ENCODE peak calls at places on chromosomes 4 and X, in seven cellular contexts. G is neuronal stem cell; Y is WTC11; X is T-helper 1 cell; H is ecto neural progenitor cell; L is NCI-H82; P is naive thymus-derived CD4-positive, alpha-beta T cell. C is an unnamed sample.

GRCh38 chr4:98481167-98481566 is 177.2 kb downstream of the TSPAN5 start:
- DNase-seq in X (no peak), L (peak), H (no peak), P (no peak), G (no peak), Y (no peak), C (no peak)

GRCh38 chr4:151110236-151110635 is 10.8 kb downstream of the RPS3A start:
- DNase-seq in L (no peak), G (no peak), Y (no peak), P (no peak), H (no peak), X (no peak), C (no peak)

GRCh38 chr4:6465985-6466384 is 6.4 kb downstream of the PPP2R2C start:
- DNase-seq in X (no peak), G (no peak), P (no peak), Y (no peak), L (no peak), H (peak), C (no peak)

GRCh38 chr4:158826882-158827281 is 58.1 kb downstream of the FNIP2 start:
- DNase-seq in H (no peak), Y (no peak), P (no peak), L (no peak), G (no peak), X (no peak), C (no peak)

GRCh38 chr4:12172198-12172970 is 743.7 kb upstream of the HS3ST1 start:
- DNase-seq in Y (no peak), L (no peak), G (no peak), X (no peak), P (no peak), H (no peak), C (no peak)

GRCh38 chrX:110327336-110327735 is 9.5 kb upstream of the AMMECR1 start:
- DNase-seq in H (no peak), X (no peak), P (no peak), G (no peak), L (no peak), Y (no peak), C (no peak)

GRCh38 chrX:147900349-147900748 is 11.4 kb upstream of the FMR1 start:
- DNase-seq in H (no peak), Y (no peak), G (no peak), P (no peak), X (no peak), L (no peak), C (no peak)

GRCh38 chrX:28586891-28587635 is at the start of gene IL1RAPL1:
- DNase-seq in L (peak), G (no peak), X (no peak), Y (no peak), H (no peak), P (no peak), C (no peak)

GRCh38 chr4:66572949-66573348 is 902.7 kb upstream of the EPHA5 start:
- DNase-seq in X (no peak), G (no peak), Y (no peak), H (no peak), P (no peak), L (no peak), C (no peak)

GRCh38 chr4:8646296-8647093 is 53.9 kb downstream of the CPZ start:
- DNase-seq in L (no peak), X (no peak), G (peak), Y (no peak), P (no peak), H (peak), C (no peak)

GRCh38 chr4:829761-830655 is 4.1 kb upstream of the CPLX1 start:
- DNase-seq in G (no peak), X (no peak), P (no peak), Y (no peak), H (no peak), L (no peak), C (no peak)

GRCh38 chr4:24862073-24862751 is 50.6 kb downstream of the CCDC149 start:
- DNase-seq in Y (no peak), X (no peak), L (no peak), G (no peak), P (no peak), H (no peak), C (no peak)

GRCh38 chr4:150720973-150721518 is 139.1 kb downstream of the MAB21L2 start:
- DNase-seq in G (no peak), Y (no peak), P (no peak), L (peak), H (no peak), X (no peak), C (no peak)

GRCh38 chrX:48956728-48957414 is 536 bp downstream of the OTUD5 start:
- DNase-seq in G (no peak), H (peak), L (no peak), X (peak), Y (no peak), P (peak), C (peak)

GRCh38 chr4:40507977-40508376 is 121.7 kb downstream of the RBM47 start:
- DNase-seq in Y (no peak), G (no peak), H (no peak), L (no peak), X (no peak), P (peak), C (no peak)

GRCh38 chrX:140132937-140133336 is 167.6 kb upstream of the CXorf66 start:
- DNase-seq in X (no peak), L (no peak), H (no peak), P (no peak), Y (peak), G (no peak), C (no peak)

GRCh38 chr4:79663157-79663556 is 255.1 kb upstream of the GK2 start:
- DNase-seq in G (no peak), P (no peak), X (no peak), Y (no peak), L (no peak), H (no peak), C (no peak)

GRCh38 chrX:111869639-111870034 is 6.3 kb upstream of the TRPC5OS start:
- DNase-seq in H (peak), Y (peak), L (peak), G (peak), X (no peak), P (peak), C (no peak)

GRCh38 chr4:104489731-104490095 is 5.0 kb downstream of the CXXC4 start:
- DNase-seq in L (no peak), G (no peak), X (no peak), P (no peak), Y (no peak), H (no peak), C (no peak)

GRCh38 chrX:38578152-38578551 is 16.8 kb downstream of the TSPAN7 start:
- DNase-seq in P (no peak), L (peak), X (no peak), Y (no peak), H (no peak), G (no peak), C (no peak)

GRCh38 chrX:107374831-107375230 is 74.6 kb upstream of the FRMPD3 start:
- DNase-seq in Y (no peak), H (no peak), P (no peak), L (no peak), G (no peak), X (no peak), C (no peak)

GRCh38 chrX:45850775-45851433 is 650.2 kb upstream of the DIPK2B start:
- DNase-seq in Y (peak), X (no peak), L (peak), G (no peak), H (peak), P (peak), C (no peak)

GRCh38 chrX:78595901-78596502 is 63.1 kb downstream of the RTL3 start:
- DNase-seq in Y (peak), X (no peak), P (no peak), H (peak), L (peak), G (peak), C (no peak)